ENCODE peak calls at places on chromosomes 2 and 18, in nine cellular contexts. C is kidney; P is choroid plexus epithelial cell; G is CD4-positive, alpha-beta T cell; K is fibroblast of the aortic adventitia; F is HCT116; Q is GM10248; S is A673; E is cardiac muscle cell. W is an unnamed sample.

GRCh38 chr18:23043803-23044376 is 91.4 kb upstream of the CABLES1 start:
- DNase-seq in C (no peak), P (no peak), G (no peak), K (no peak), F (no peak), Q (no peak), S (no peak), E (no peak), W (no peak)

GRCh38 chr2:239926587-239927234 is 98.4 kb downstream of the NDUFA10 start:
- DNase-seq in C (peak), P (no peak), G (no peak), K (no peak), F (no peak), Q (no peak), S (peak), E (no peak), W (no peak)

GRCh38 chr18:50895350-50896045 is 16.6 kb downstream of the ME2 start:
- DNase-seq in C (no peak), P (no peak), G (no peak), K (no peak), F (no peak), Q (no peak), S (no peak), E (no peak), W (no peak)

GRCh38 chr2:182447843-182448242 is 21.0 kb upstream of the PDE1A start:
- DNase-seq in C (no peak), P (peak), G (no peak), K (peak), F (no peak), Q (no peak), S (no peak), E (peak), W (no peak)

GRCh38 chr18:57445488-57446319 is 10.5 kb downstream of the ONECUT2 start:
- DNase-seq in C (no peak), P (no peak), G (no peak), K (no peak), F (no peak), Q (no peak), S (no peak), E (no peak), W (no peak)

GRCh38 chr2:24816884-24817283 is 23.7 kb downstream of the CENPO start:
- DNase-seq in C (no peak), P (peak), G (no peak), K (peak), F (no peak), Q (no peak), S (no peak), E (peak), W (peak)

GRCh38 chr2:191656389-191656788 is 21.5 kb upstream of the NABP1 start:
- DNase-seq in C (no peak), P (peak), G (no peak), K (peak), F (no peak), Q (no peak), S (no peak), E (peak), W (no peak)

GRCh38 chr2:172437419-172438063 is 10.2 kb downstream of the ITGA6 start:
- DNase-seq in C (no peak), P (no peak), G (no peak), K (no peak), F (no peak), Q (no peak), S (no peak), E (no peak), W (no peak)

GRCh38 chr18:5646739-5647138 is 102.9 kb upstream of the EPB41L3 start:
- DNase-seq in C (no peak), P (no peak), G (no peak), K (no peak), F (no peak), Q (no peak), S (no peak), E (peak), W (no peak)

GRCh38 chr2:103959174-103960125 is 894.5 kb upstream of the POU3F3 start:
- DNase-seq in C (peak), P (peak), G (no peak), K (no peak), F (no peak), Q (peak), S (peak), E (peak), W (no peak)

GRCh38 chr2:61906187-61906470 is 655 bp downstream of the COMMD1 start:
- DNase-seq in C (no peak), P (no peak), G (no peak), K (no peak), F (no peak), Q (no peak), S (no peak), E (no peak), W (no peak)

GRCh38 chr2:96325038-96325883 is at the start of gene ITPRIPL1:
- DNase-seq in C (no peak), P (no peak), G (no peak), K (no peak), F (no peak), Q (peak), S (peak), E (no peak), W (no peak)

GRCh38 chr2:8543412-8544167 is 138.3 kb upstream of the ID2 start:
- DNase-seq in C (peak), P (peak), G (no peak), K (peak), F (no peak), Q (peak), S (no peak), E (peak), W (no peak)

GRCh38 chr2:233470007-233470687 is 96.4 kb downstream of the USP40 start:
- DNase-seq in C (peak), P (peak), G (no peak), K (peak), F (no peak), Q (no peak), S (no peak), E (peak), W (no peak)

GRCh38 chr2:102235491-102235890 is 48.7 kb downstream of the IL1RL2 start:
- DNase-seq in C (no peak), P (peak), G (no peak), K (no peak), F (no peak), Q (no peak), S (no peak), E (peak), W (no peak)

GRCh38 chr2:64876137-64876647 is 113.0 kb upstream of the SLC1A4 start:
- DNase-seq in C (no peak), P (peak), G (no peak), K (peak), F (peak), Q (no peak), S (peak), E (peak), W (no peak)

GRCh38 chr2:203209538-203209937 is 29.3 kb upstream of the CYP20A1 start:
- DNase-seq in C (no peak), P (peak), G (no peak), K (no peak), F (no peak), Q (no peak), S (no peak), E (peak), W (no peak)

GRCh38 chr2:174632847-174633620 is 35.4 kb upstream of the WIPF1 start:
- DNase-seq in C (no peak), P (peak), G (no peak), K (peak), F (no peak), Q (no peak), S (no peak), E (peak), W (no peak)

GRCh38 chr2:227191367-227191766 is 26.9 kb downstream of the COL4A3 start:
- DNase-seq in C (no peak), P (peak), G (no peak), K (peak), F (peak), Q (no peak), S (peak), E (peak), W (no peak)

GRCh38 chr2:28544069-28544346 is 48.1 kb downstream of the PLB1 start:
- DNase-seq in C (no peak), P (no peak), G (no peak), K (no peak), F (no peak), Q (no peak), S (no peak), E (no peak), W (no peak)

GRCh38 chr18:73893879-73894278 is 253.8 kb downstream of the FBXO15 start:
- DNase-seq in C (no peak), P (no peak), G (no peak), K (no peak), F (no peak), Q (no peak), S (no peak), E (no peak), W (no peak)

GRCh38 chr2:33304032-33304864 is 172.2 kb upstream of the RASGRP3 start:
- DNase-seq in C (no peak), P (no peak), G (no peak), K (no peak), F (peak), Q (no peak), S (no peak), E (no peak), W (no peak)

GRCh38 chr2:233003658-233004555 is 9.1 kb downstream of the NGEF start:
- DNase-seq in C (no peak), P (no peak), G (no peak), K (no peak), F (no peak), Q (no peak), S (no peak), E (no peak), W (no peak)

GRCh38 chr2:219104107-219105050 is 43.7 kb upstream of the IHH start:
- DNase-seq in C (no peak), P (peak), G (no peak), K (peak), F (peak), Q (peak), S (peak), E (peak), W (peak)

GRCh38 chr2:30165617-30166016 is 18.8 kb downstream of the YPEL5 start:
- DNase-seq in C (no peak), P (no peak), G (no peak), K (no peak), F (no peak), Q (no peak), S (no peak), E (no peak), W (no peak)

DNA sequence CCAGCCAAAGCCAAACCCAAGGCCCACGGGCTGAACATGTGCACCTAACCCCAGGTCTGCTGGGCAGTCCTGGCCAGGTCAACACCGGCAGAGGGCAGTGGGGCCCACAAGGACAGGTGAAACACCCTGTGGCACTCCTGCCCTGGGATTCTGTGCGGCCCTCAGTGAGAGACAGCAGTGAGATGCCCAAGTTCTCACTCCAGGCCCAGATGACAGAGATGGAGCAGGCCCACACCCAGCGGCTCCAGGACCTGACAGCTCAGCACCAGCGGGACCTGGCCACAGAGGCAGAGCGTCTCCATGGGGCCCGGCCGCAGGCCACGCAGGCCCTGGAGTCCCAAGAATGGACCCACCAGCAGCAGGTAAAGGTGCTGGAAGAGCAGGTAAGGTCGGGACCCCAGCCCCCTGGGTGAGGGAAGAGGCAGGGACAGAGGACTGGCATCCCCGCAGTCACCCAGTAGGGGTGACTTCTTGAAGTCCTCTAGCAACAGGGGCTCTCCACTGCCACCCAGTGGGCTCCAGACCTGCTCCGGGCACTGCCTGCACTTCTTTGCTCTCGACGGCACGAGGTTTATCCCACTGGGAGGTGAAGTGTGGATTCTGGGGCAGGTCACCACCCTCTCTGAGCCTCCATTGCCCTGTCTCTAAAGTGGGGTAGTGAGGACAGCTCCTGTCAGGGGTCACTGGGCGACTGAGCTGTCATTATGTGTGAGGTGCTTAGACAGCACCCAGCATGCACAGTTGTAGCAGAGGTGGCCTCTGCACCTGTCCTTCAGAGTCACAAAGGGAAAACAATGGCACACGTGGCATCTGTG is 8.8 kb upstream of the SNED1 start:
- DNase-seq in C (peak), P (peak), G (no peak), K (peak), F (peak), Q (no peak), S (peak), E (peak), W (no peak)
- TF ChIP-seq CTCF in C (peak), P (peak), G (no peak), K (peak), F (peak), Q (peak), S (peak), E (peak), W (peak)

DNA sequence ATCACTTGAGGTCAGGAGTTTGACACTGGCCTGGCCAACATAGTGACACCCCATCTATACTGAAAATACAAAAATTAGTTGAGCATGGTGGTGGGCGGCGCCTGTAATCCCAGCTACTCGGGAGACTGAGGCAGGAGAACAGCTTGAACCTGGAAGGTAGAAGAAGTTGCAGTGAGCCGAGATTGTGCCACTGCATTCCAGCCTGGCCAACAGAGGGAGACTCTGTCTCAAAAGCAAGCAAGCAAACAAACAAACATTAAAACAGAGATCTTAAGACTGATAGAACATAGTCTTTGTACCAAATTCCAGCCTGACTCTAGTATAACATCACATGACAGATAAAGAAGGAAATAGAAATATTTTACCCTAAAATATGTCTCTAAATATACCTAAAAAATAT is 168.1 kb downstream of the PTPRM start:
- DNase-seq in C (no peak), P (peak), G (no peak), K (no peak), F (no peak), Q (no peak), S (no peak), E (no peak), W (no peak)
- TF ChIP-seq CTCF in C (peak), P (peak), G (no peak), K (peak), F (peak), Q (no peak), S (no peak), E (peak), W (peak)

GRCh38 chr2:199596549-199596948 is 138.8 kb upstream of the SATB2 start:
- DNase-seq in C (no peak), P (peak), G (no peak), K (no peak), F (peak), Q (no peak), S (peak), E (peak), W (no peak)
- TF ChIP-seq CTCF in C (no peak), P (peak), G (no peak), K (peak), F (peak), Q (peak), S (peak), E (peak), W (peak)

DNA sequence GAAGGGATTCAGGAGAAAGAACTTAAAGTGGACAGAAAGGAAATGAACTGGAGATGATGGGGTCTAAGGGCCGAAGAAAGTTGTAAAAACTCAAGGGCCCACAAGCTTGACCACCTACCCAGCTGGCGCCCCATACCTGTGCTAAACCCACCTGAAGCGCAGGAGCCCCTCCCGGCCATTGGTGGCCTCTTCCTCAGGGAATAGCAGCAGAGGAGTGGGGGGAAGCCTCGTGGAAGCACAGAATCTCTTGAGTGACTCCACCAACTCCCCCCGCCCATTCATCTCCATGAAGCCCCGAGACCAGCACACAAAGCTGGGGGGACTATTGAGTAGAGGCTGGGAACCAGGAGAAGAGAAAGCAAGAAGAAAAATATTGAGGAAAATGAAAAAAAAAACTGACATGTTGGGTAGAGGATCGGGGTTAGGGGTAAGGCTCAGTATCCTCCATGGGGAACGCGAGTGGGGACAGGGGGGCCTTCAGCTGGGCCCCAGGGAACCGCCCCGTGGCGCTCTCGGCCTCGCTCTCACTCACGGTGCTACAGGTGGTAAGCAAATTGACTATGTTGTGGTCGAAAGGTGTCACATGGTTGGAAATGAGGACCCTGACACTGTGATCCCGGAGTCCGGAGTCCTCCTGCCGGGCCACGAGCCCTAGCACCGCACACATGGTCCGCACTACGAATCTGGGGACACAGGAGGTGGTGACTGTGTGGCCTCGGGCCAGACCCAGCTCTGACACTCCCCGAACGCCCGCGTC is 728 bp downstream of the AUP1 start:
- DNase-seq in C (peak), P (no peak), G (no peak), K (no peak), F (no peak), Q (no peak), S (no peak), E (no peak), W (no peak)
- TF ChIP-seq CTCF in C (no peak), P (no peak), G (no peak), K (no peak), F (no peak), Q (no peak), S (no peak), E (no peak), W (no peak)

W was measured in D721Med.